ENCODE peak calls at places on chromosomes 5 and 9, in nine cellular contexts. A is RPMI8226; U is stromal cell of bone marrow; E is GM03348; S is NCI-H345; B is stimulated activated CD4-positive, alpha-beta T cell treated with anti-CD3 and anti-CD28 coated beads, Interleukin-12 subunit alpha, Interleukin-12 subunit beta, amount 100 ng/mL, for 4 hours; Y is body of pancreas; V is CD4-positive, alpha-beta T cell; D is GM12891. F is an unnamed sample.

GRCh38 chr5:58085800-58086199 is 374.1 kb downstream of the PLK2 start:
- DNase-seq in A (no peak), U (no peak), E (no peak), S (no peak), B (no peak), Y (no peak), V (no peak), D (no peak), F (no peak)

GRCh38 chr9:5629312-5630037 is 568 bp downstream of the RIC1 start:
- DNase-seq in A (peak), U (peak), E (peak), S (peak), B (peak), Y (peak), V (peak), D (no peak), F (no peak)

GRCh38 chr5:160507181-160507811 is 85.6 kb downstream of the PTTG1 start:
- DNase-seq in A (no peak), U (peak), E (peak), S (no peak), B (no peak), Y (peak), V (no peak), D (no peak), F (no peak)

GRCh38 chr9:98101868-98102273 is 17.2 kb downstream of the TRIM14 start:
- DNase-seq in A (peak), U (no peak), E (no peak), S (peak), B (peak), Y (peak), V (peak), D (peak), F (peak)

GRCh38 chr9:687034-687785 is 154.3 kb upstream of the DMRT1 start:
- DNase-seq in A (no peak), U (no peak), E (no peak), S (no peak), B (no peak), Y (no peak), V (no peak), D (no peak), F (no peak)

GRCh38 chr5:179457612-179458011 is 92.7 kb upstream of the RUFY1 start:
- DNase-seq in A (no peak), U (no peak), E (no peak), S (no peak), B (no peak), Y (no peak), V (no peak), D (no peak), F (no peak)

GRCh38 chr5:144092510-144092909 is 77.9 kb downstream of the YIPF5 start:
- DNase-seq in A (no peak), U (no peak), E (no peak), S (no peak), B (no peak), Y (no peak), V (no peak), D (no peak), F (no peak)

GRCh38 chr9:37082214-37082765 is 38.1 kb upstream of the ZCCHC7 start:
- DNase-seq in A (no peak), U (no peak), E (no peak), S (no peak), B (no peak), Y (no peak), V (no peak), D (no peak), F (no peak)

GRCh38 chr9:78130004-78130403 is 98.4 kb upstream of the GNAQ start:
- DNase-seq in A (no peak), U (peak), E (peak), S (no peak), B (no peak), Y (peak), V (no peak), D (no peak), F (no peak)

GRCh38 chr5:15791859-15792258 is 291.9 kb downstream of the FBXL7 start:
- DNase-seq in A (no peak), U (peak), E (peak), S (no peak), B (no peak), Y (no peak), V (no peak), D (no peak), F (no peak)

GRCh38 chr5:113226337-113226736 is 208.5 kb downstream of the TSSK1B start:
- DNase-seq in A (no peak), U (no peak), E (no peak), S (no peak), B (no peak), Y (no peak), V (no peak), D (no peak), F (no peak)

GRCh38 chr5:40490464-40491083 is 189.1 kb upstream of the PTGER4 start:
- DNase-seq in A (no peak), U (no peak), E (no peak), S (no peak), B (no peak), Y (no peak), V (no peak), D (no peak), F (no peak)